ENCODE peak calls at places on chromosomes 1 and 21, in ten cellular contexts. One of them, this sample, is unnamed.

GRCh38 chr1:182350839-182351238 is 40.8 kb downstream of the GLUL start:
- DNase-seq in HAP-1: no peak
- DNase-seq in stimulated activated CD4-positive, alpha-beta T cell treated with anti-CD3 and anti-CD28 coated beads, TNF-alpha, amount 100 ng/mL, for 4 hours: no peak
- DNase-seq in endothelial cell: no peak
- DNase-seq in pancreas: no peak
- DNase-seq in SHP77: no peak
- DNase-seq in activated CD8-positive, alpha-beta memory T cell treated with anti-CD3 and anti-CD28 coated beads for 4 hours: no peak
- DNase-seq in left ventricle myocardium superior: no peak
- DNase-seq in RCC 7860: no peak
- DNase-seq in activated CD4-positive, alpha-beta T cell treated with anti-CD3 and anti-CD28 coated beads, Interleukin-2, amount 10 ng/mL, durations not matched to agents 24 days and 14 days: no peak
- DNase-seq in this sample: no peak

GRCh38 chr1:23421752-23422312 is 2.7 kb downstream of the TCEA3 start:
- DNase-seq in HAP-1: no peak
- DNase-seq in stimulated activated CD4-positive, alpha-beta T cell treated with anti-CD3 and anti-CD28 coated beads, TNF-alpha, amount 100 ng/mL, for 4 hours: no peak
- DNase-seq in endothelial cell: no peak
- DNase-seq in pancreas: peak; percentile 65
- DNase-seq in SHP77: peak; percentile 44
- DNase-seq in activated CD8-positive, alpha-beta memory T cell treated with anti-CD3 and anti-CD28 coated beads for 4 hours: no peak
- DNase-seq in left ventricle myocardium superior: no peak
- DNase-seq in RCC 7860: no peak
- DNase-seq in activated CD4-positive, alpha-beta T cell treated with anti-CD3 and anti-CD28 coated beads, Interleukin-2, amount 10 ng/mL, durations not matched to agents 24 days and 14 days: no peak
- DNase-seq in this sample: no peak

GRCh38 chr1:34858901-34859441 is 578 bp downstream of the SMIM12 start:
- DNase-seq in HAP-1: no peak
- DNase-seq in stimulated activated CD4-positive, alpha-beta T cell treated with anti-CD3 and anti-CD28 coated beads, TNF-alpha, amount 100 ng/mL, for 4 hours: no peak
- DNase-seq in endothelial cell: peak; percentile 22
- DNase-seq in pancreas: peak; percentile 45
- DNase-seq in SHP77: peak; percentile 15
- DNase-seq in activated CD8-positive, alpha-beta memory T cell treated with anti-CD3 and anti-CD28 coated beads for 4 hours: no peak
- DNase-seq in left ventricle myocardium superior: peak; percentile 32
- DNase-seq in RCC 7860: no peak
- DNase-seq in activated CD4-positive, alpha-beta T cell treated with anti-CD3 and anti-CD28 coated beads, Interleukin-2, amount 10 ng/mL, durations not matched to agents 24 days and 14 days: peak; percentile 80
- DNase-seq in this sample: no peak

GRCh38 chr1:231460614-231461013 is 38.5 kb upstream of the EGLN1 start:
- DNase-seq in HAP-1: no peak
- DNase-seq in stimulated activated CD4-positive, alpha-beta T cell treated with anti-CD3 and anti-CD28 coated beads, TNF-alpha, amount 100 ng/mL, for 4 hours: peak; percentile 9
- DNase-seq in endothelial cell: no peak
- DNase-seq in pancreas: no peak
- DNase-seq in SHP77: no peak
- DNase-seq in activated CD8-positive, alpha-beta memory T cell treated with anti-CD3 and anti-CD28 coated beads for 4 hours: peak; percentile 34
- DNase-seq in left ventricle myocardium superior: no peak
- DNase-seq in RCC 7860: peak; percentile 48
- DNase-seq in activated CD4-positive, alpha-beta T cell treated with anti-CD3 and anti-CD28 coated beads, Interleukin-2, amount 10 ng/mL, durations not matched to agents 24 days and 14 days: peak; percentile 92
- DNase-seq in this sample: no peak

GRCh38 chr1:96492236-96492635 is 229.3 kb upstream of the PTBP2 start:
- DNase-seq in HAP-1: peak; percentile 22
- DNase-seq in stimulated activated CD4-positive, alpha-beta T cell treated with anti-CD3 and anti-CD28 coated beads, TNF-alpha, amount 100 ng/mL, for 4 hours: no peak
- DNase-seq in endothelial cell: no peak
- DNase-seq in pancreas: no peak
- DNase-seq in SHP77: no peak
- DNase-seq in activated CD8-positive, alpha-beta memory T cell treated with anti-CD3 and anti-CD28 coated beads for 4 hours: no peak
- DNase-seq in left ventricle myocardium superior: no peak
- DNase-seq in RCC 7860: no peak
- DNase-seq in activated CD4-positive, alpha-beta T cell treated with anti-CD3 and anti-CD28 coated beads, Interleukin-2, amount 10 ng/mL, durations not matched to agents 24 days and 14 days: no peak
- DNase-seq in this sample: no peak

GRCh38 chr1:168585191-168585590 is 8.8 kb downstream of the XCL1 start:
- DNase-seq in HAP-1: no peak
- DNase-seq in stimulated activated CD4-positive, alpha-beta T cell treated with anti-CD3 and anti-CD28 coated beads, TNF-alpha, amount 100 ng/mL, for 4 hours: no peak
- DNase-seq in endothelial cell: no peak
- DNase-seq in pancreas: no peak
- DNase-seq in SHP77: no peak
- DNase-seq in activated CD8-positive, alpha-beta memory T cell treated with anti-CD3 and anti-CD28 coated beads for 4 hours: no peak
- DNase-seq in left ventricle myocardium superior: no peak
- DNase-seq in RCC 7860: peak; percentile 24
- DNase-seq in activated CD4-positive, alpha-beta T cell treated with anti-CD3 and anti-CD28 coated beads, Interleukin-2, amount 10 ng/mL, durations not matched to agents 24 days and 14 days: no peak
- DNase-seq in this sample: no peak

GRCh38 chr1:198465201-198466144 is 75.0 kb downstream of the ATP6V1G3 start:
- DNase-seq in HAP-1: no peak
- DNase-seq in stimulated activated CD4-positive, alpha-beta T cell treated with anti-CD3 and anti-CD28 coated beads, TNF-alpha, amount 100 ng/mL, for 4 hours: no peak
- DNase-seq in endothelial cell: no peak
- DNase-seq in pancreas: no peak
- DNase-seq in SHP77: peak; percentile 3
- DNase-seq in activated CD8-positive, alpha-beta memory T cell treated with anti-CD3 and anti-CD28 coated beads for 4 hours: no peak
- DNase-seq in left ventricle myocardium superior: no peak
- DNase-seq in RCC 7860: peak; percentile 39
- DNase-seq in activated CD4-positive, alpha-beta T cell treated with anti-CD3 and anti-CD28 coated beads, Interleukin-2, amount 10 ng/mL, durations not matched to agents 24 days and 14 days: peak; percentile 62
- DNase-seq in this sample: no peak

GRCh38 chr21:42570362-42570761 is 56.7 kb downstream of the SLC37A1 start:
- DNase-seq in HAP-1: no peak
- DNase-seq in stimulated activated CD4-positive, alpha-beta T cell treated with anti-CD3 and anti-CD28 coated beads, TNF-alpha, amount 100 ng/mL, for 4 hours: no peak
- DNase-seq in endothelial cell: no peak
- DNase-seq in pancreas: no peak
- DNase-seq in SHP77: no peak
- DNase-seq in activated CD8-positive, alpha-beta memory T cell treated with anti-CD3 and anti-CD28 coated beads for 4 hours: no peak
- DNase-seq in left ventricle myocardium superior: no peak
- DNase-seq in RCC 7860: no peak
- DNase-seq in activated CD4-positive, alpha-beta T cell treated with anti-CD3 and anti-CD28 coated beads, Interleukin-2, amount 10 ng/mL, durations not matched to agents 24 days and 14 days: no peak
- DNase-seq in this sample: no peak

GRCh38 chr1:193392686-193393085 is 206.3 kb upstream of the B3GALT2 start:
- DNase-seq in HAP-1: no peak
- DNase-seq in stimulated activated CD4-positive, alpha-beta T cell treated with anti-CD3 and anti-CD28 coated beads, TNF-alpha, amount 100 ng/mL, for 4 hours: no peak
- DNase-seq in endothelial cell: no peak
- DNase-seq in pancreas: no peak
- DNase-seq in SHP77: no peak
- DNase-seq in activated CD8-positive, alpha-beta memory T cell treated with anti-CD3 and anti-CD28 coated beads for 4 hours: no peak
- DNase-seq in left ventricle myocardium superior: no peak
- DNase-seq in RCC 7860: no peak
- DNase-seq in activated CD4-positive, alpha-beta T cell treated with anti-CD3 and anti-CD28 coated beads, Interleukin-2, amount 10 ng/mL, durations not matched to agents 24 days and 14 days: no peak
- DNase-seq in this sample: no peak

GRCh38 chr1:78102082-78102481 is 56.3 kb downstream of the GIPC2 start:
- DNase-seq in HAP-1: no peak
- DNase-seq in stimulated activated CD4-positive, alpha-beta T cell treated with anti-CD3 and anti-CD28 coated beads, TNF-alpha, amount 100 ng/mL, for 4 hours: no peak
- DNase-seq in endothelial cell: no peak
- DNase-seq in pancreas: no peak
- DNase-seq in SHP77: no peak
- DNase-seq in activated CD8-positive, alpha-beta memory T cell treated with anti-CD3 and anti-CD28 coated beads for 4 hours: no peak
- DNase-seq in left ventricle myocardium superior: no peak
- DNase-seq in RCC 7860: peak; percentile 83
- DNase-seq in activated CD4-positive, alpha-beta T cell treated with anti-CD3 and anti-CD28 coated beads, Interleukin-2, amount 10 ng/mL, durations not matched to agents 24 days and 14 days: no peak
- DNase-seq in this sample: no peak

GRCh38 chr1:55542901-55543504 is 327.8 kb upstream of the USP24 start:
- DNase-seq in HAP-1: no peak
- DNase-seq in stimulated activated CD4-positive, alpha-beta T cell treated with anti-CD3 and anti-CD28 coated beads, TNF-alpha, amount 100 ng/mL, for 4 hours: no peak
- DNase-seq in endothelial cell: no peak
- DNase-seq in pancreas: no peak
- DNase-seq in SHP77: no peak
- DNase-seq in activated CD8-positive, alpha-beta memory T cell treated with anti-CD3 and anti-CD28 coated beads for 4 hours: no peak
- DNase-seq in left ventricle myocardium superior: no peak
- DNase-seq in RCC 7860: peak; percentile 61
- DNase-seq in activated CD4-positive, alpha-beta T cell treated with anti-CD3 and anti-CD28 coated beads, Interleukin-2, amount 10 ng/mL, durations not matched to agents 24 days and 14 days: no peak
- DNase-seq in this sample: no peak

This sample was measured in mesothelial cell of epicardium.